ENCODE peak calls at places on chromosome 11, in eight cellular contexts. One of them, this sample, is unnamed.

GRCh38 chr11:91904792-91905785 is 319.5 kb upstream of the FAT3 start:
- DNase-seq in HCT116: no peak
- DNase-seq in tibial artery: no peak
- DNase-seq in HFF-Myc: no peak
- DNase-seq in AG09309: no peak
- DNase-seq in heart right ventricle: no peak
- DNase-seq in fibroblast of pulmonary artery: no peak
- DNase-seq in cardiac fibroblast: no peak
- DNase-seq in this sample: no peak

GRCh38 chr11:44899959-44900358 is 50.7 kb downstream of the TP53I11 start:
- DNase-seq in HCT116: peak; percentile 48
- DNase-seq in tibial artery: no peak
- DNase-seq in HFF-Myc: peak; percentile 33
- DNase-seq in AG09309: peak; percentile 13
- DNase-seq in heart right ventricle: no peak
- DNase-seq in fibroblast of pulmonary artery: peak; percentile 69
- DNase-seq in cardiac fibroblast: peak; percentile 75
- DNase-seq in this sample: peak; percentile 64

GRCh38 chr11:66858939-66859685 is 2.2 kb downstream of the LRFN4 start:
- DNase-seq in HCT116: no peak
- DNase-seq in tibial artery: no peak
- DNase-seq in HFF-Myc: no peak
- DNase-seq in AG09309: no peak
- DNase-seq in heart right ventricle: no peak
- DNase-seq in fibroblast of pulmonary artery: no peak
- DNase-seq in cardiac fibroblast: no peak
- DNase-seq in this sample: no peak

GRCh38 chr11:65116370-65117205 is 913 bp downstream of the ZNHIT2 start:
- DNase-seq in HCT116: no peak
- DNase-seq in tibial artery: no peak
- DNase-seq in HFF-Myc: no peak
- DNase-seq in AG09309: no peak
- DNase-seq in heart right ventricle: no peak
- DNase-seq in fibroblast of pulmonary artery: peak; percentile 45
- DNase-seq in cardiac fibroblast: peak; percentile 54
- DNase-seq in this sample: peak; percentile 66

GRCh38 chr11:43574949-43575915 is 105.3 kb upstream of the HSD17B12 start:
- DNase-seq in HCT116: no peak
- DNase-seq in tibial artery: no peak
- DNase-seq in HFF-Myc: no peak
- DNase-seq in AG09309: no peak
- DNase-seq in heart right ventricle: no peak
- DNase-seq in fibroblast of pulmonary artery: peak; percentile 68
- DNase-seq in cardiac fibroblast: peak; percentile 62
- DNase-seq in this sample: peak; percentile 51

GRCh38 chr11:128187829-128188228 is 399.5 kb downstream of the ETS1 start:
- DNase-seq in HCT116: no peak
- DNase-seq in tibial artery: no peak
- DNase-seq in HFF-Myc: peak; percentile 87
- DNase-seq in AG09309: no peak
- DNase-seq in heart right ventricle: no peak
- DNase-seq in fibroblast of pulmonary artery: no peak
- DNase-seq in cardiac fibroblast: peak; percentile 18
- DNase-seq in this sample: peak; percentile 90

GRCh38 chr11:129723964-129724291 is 91.7 kb upstream of the TMEM45B start:
- DNase-seq in HCT116: no peak
- DNase-seq in tibial artery: no peak
- DNase-seq in HFF-Myc: no peak
- DNase-seq in AG09309: no peak
- DNase-seq in heart right ventricle: no peak
- DNase-seq in fibroblast of pulmonary artery: no peak
- DNase-seq in cardiac fibroblast: no peak
- DNase-seq in this sample: no peak

GRCh38 chr11:57480409-57481137 is 20.2 kb downstream of the RTN4RL2 start:
- DNase-seq in HCT116: no peak
- DNase-seq in tibial artery: peak; percentile 68
- DNase-seq in HFF-Myc: no peak
- DNase-seq in AG09309: no peak
- DNase-seq in heart right ventricle: peak; percentile 67
- DNase-seq in fibroblast of pulmonary artery: peak; percentile 62
- DNase-seq in cardiac fibroblast: peak; percentile 65
- DNase-seq in this sample: no peak

DNA sequence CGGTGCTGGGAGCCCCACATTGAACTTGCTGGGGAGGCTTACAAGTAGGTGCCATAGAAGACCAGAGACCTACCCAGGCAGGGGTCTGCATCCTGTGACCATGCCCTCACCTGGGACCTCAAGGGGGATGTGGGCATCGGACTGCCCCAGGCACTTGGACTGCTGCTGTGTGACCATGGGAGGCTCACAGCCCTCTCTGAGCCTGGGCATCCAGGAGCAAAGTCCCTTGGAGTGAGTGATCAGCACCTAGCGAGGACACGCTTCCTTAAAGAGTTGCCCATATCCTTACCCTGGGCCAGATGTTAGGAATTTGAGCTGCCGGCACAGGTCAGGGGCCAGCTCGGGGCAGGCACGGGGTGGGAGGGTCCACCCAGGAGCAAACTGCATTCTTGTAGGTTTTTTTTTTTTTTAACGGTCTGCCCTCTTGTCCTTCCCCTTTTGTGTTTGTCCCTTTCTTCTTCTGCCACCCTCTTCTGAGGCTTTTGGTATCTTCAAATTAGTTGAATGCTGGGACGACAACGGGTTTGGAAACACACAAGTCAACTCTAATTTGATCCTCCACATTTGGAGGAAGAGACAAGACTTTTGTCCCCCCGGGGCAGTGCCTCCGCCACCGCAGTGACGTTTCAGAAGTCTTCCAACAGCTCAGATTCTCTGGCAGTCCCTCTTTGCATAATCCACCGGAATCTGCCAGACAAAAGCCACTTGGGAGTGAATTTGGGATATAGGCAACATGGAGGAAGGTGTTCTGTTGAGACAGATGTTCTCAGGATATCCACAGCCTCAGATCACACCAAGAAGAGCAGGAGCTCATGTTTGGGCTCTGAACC is 46.1 kb upstream of the LINC01488 start:
- DNase-seq in HCT116: no peak
- DNase-seq in tibial artery: no peak
- DNase-seq in HFF-Myc: no peak
- DNase-seq in AG09309: no peak
- DNase-seq in heart right ventricle: no peak
- DNase-seq in fibroblast of pulmonary artery: no peak
- DNase-seq in cardiac fibroblast: no peak
- DNase-seq in this sample: no peak
- H3K4me3 ChIP-seq in HCT116: no peak overlapping the region
- H3K4me3 ChIP-seq in tibial artery: no peak overlapping the region
- H3K4me3 ChIP-seq in HFF-Myc: no peak overlapping the region
- H3K4me3 ChIP-seq in AG09309: no peak overlapping the region
- H3K4me3 ChIP-seq in heart right ventricle: no peak overlapping the region
- H3K4me3 ChIP-seq in fibroblast of pulmonary artery: no peak overlapping the region
- H3K4me3 ChIP-seq in cardiac fibroblast: no peak overlapping the region
- H3K4me3 ChIP-seq in this sample: no peak overlapping the region

GRCh38 chr11:59182457-59183151 is 10.7 kb downstream of the DTX4 start:
- DNase-seq in HCT116: no peak
- DNase-seq in tibial artery: no peak
- DNase-seq in HFF-Myc: no peak
- DNase-seq in AG09309: no peak
- DNase-seq in heart right ventricle: no peak
- DNase-seq in fibroblast of pulmonary artery: no peak
- DNase-seq in cardiac fibroblast: no peak
- DNase-seq in this sample: no peak
- TF ChIP-seq CTCF in HCT116: peak; percentile 78
- TF ChIP-seq CTCF in tibial artery: no peak
- TF ChIP-seq CTCF in HFF-Myc: no peak
- TF ChIP-seq CTCF in AG09309: peak; percentile 13
- TF ChIP-seq CTCF in heart right ventricle: no peak
- TF ChIP-seq CTCF in fibroblast of pulmonary artery: peak; percentile 12
- TF ChIP-seq CTCF in cardiac fibroblast: peak; percentile 13
- TF ChIP-seq CTCF in this sample: no peak

GRCh38 chr11:118657709-118658108 is 21.7 kb downstream of the TREH start:
- DNase-seq in HCT116: no peak
- DNase-seq in tibial artery: no peak
- DNase-seq in HFF-Myc: no peak
- DNase-seq in AG09309: no peak
- DNase-seq in heart right ventricle: no peak
- DNase-seq in fibroblast of pulmonary artery: no peak
- DNase-seq in cardiac fibroblast: no peak
- DNase-seq in this sample: no peak

GRCh38 chr11:118658372-118659313 is 20.8 kb downstream of the TREH start:
- DNase-seq in HCT116: no peak
- DNase-seq in tibial artery: no peak
- DNase-seq in HFF-Myc: no peak
- DNase-seq in AG09309: no peak
- DNase-seq in heart right ventricle: no peak
- DNase-seq in fibroblast of pulmonary artery: no peak
- DNase-seq in cardiac fibroblast: no peak
- DNase-seq in this sample: no peak

GRCh38 chr11:118657238-118657637 is 22.2 kb downstream of the TREH start:
- DNase-seq in HCT116: no peak
- DNase-seq in tibial artery: no peak
- DNase-seq in HFF-Myc: no peak
- DNase-seq in AG09309: no peak
- DNase-seq in heart right ventricle: no peak
- DNase-seq in fibroblast of pulmonary artery: no peak
- DNase-seq in cardiac fibroblast: no peak
- DNase-seq in this sample: no peak

GRCh38 chr11:118655486-118656190 is 23.8 kb downstream of the TREH start:
- DNase-seq in HCT116: no peak
- DNase-seq in tibial artery: no peak
- DNase-seq in HFF-Myc: no peak
- DNase-seq in AG09309: no peak
- DNase-seq in heart right ventricle: no peak
- DNase-seq in fibroblast of pulmonary artery: no peak
- DNase-seq in cardiac fibroblast: no peak
- DNase-seq in this sample: no peak

GRCh38 chr11:118656563-118657165 is 22.8 kb downstream of the TREH start:
- DNase-seq in HCT116: no peak
- DNase-seq in tibial artery: no peak
- DNase-seq in HFF-Myc: no peak
- DNase-seq in AG09309: no peak
- DNase-seq in heart right ventricle: no peak
- DNase-seq in fibroblast of pulmonary artery: no peak
- DNase-seq in cardiac fibroblast: no peak
- DNase-seq in this sample: no peak
- H3K4me3 ChIP-seq in HCT116: no peak overlapping the region
- H3K4me3 ChIP-seq in tibial artery: no peak overlapping the region
- H3K4me3 ChIP-seq in HFF-Myc: no peak overlapping the region
- H3K4me3 ChIP-seq in AG09309: no peak overlapping the region
- H3K4me3 ChIP-seq in heart right ventricle: no peak overlapping the region
- H3K4me3 ChIP-seq in fibroblast of pulmonary artery: no peak overlapping the region
- H3K4me3 ChIP-seq in cardiac fibroblast: no peak overlapping the region
- H3K4me3 ChIP-seq in this sample: no peak overlapping the region

GRCh38 chr11:124898711-124899110 is 1.0 kb upstream of the ROBO4 start:
- DNase-seq in HCT116: no peak
- DNase-seq in tibial artery: no peak
- DNase-seq in HFF-Myc: peak; percentile 61
- DNase-seq in AG09309: no peak
- DNase-seq in heart right ventricle: peak; percentile 73
- DNase-seq in fibroblast of pulmonary artery: peak; percentile 94
- DNase-seq in cardiac fibroblast: peak; percentile 96
- DNase-seq in this sample: peak; percentile 74

GRCh38 chr11:124896821-124897391 is 759 bp downstream of the ROBO4 start:
- DNase-seq in HCT116: no peak
- DNase-seq in tibial artery: no peak
- DNase-seq in HFF-Myc: no peak
- DNase-seq in AG09309: no peak
- DNase-seq in heart right ventricle: no peak
- DNase-seq in fibroblast of pulmonary artery: no peak
- DNase-seq in cardiac fibroblast: peak; percentile 54
- DNase-seq in this sample: no peak

GRCh38 chr11:124896071-124896750 is 1.5 kb downstream of the ROBO4 start:
- DNase-seq in HCT116: no peak
- DNase-seq in tibial artery: no peak
- DNase-seq in HFF-Myc: no peak
- DNase-seq in AG09309: no peak
- DNase-seq in heart right ventricle: no peak
- DNase-seq in fibroblast of pulmonary artery: no peak
- DNase-seq in cardiac fibroblast: no peak
- DNase-seq in this sample: no peak

GRCh38 chr11:124899376-124900145 is 1.9 kb upstream of the ROBO4 start:
- DNase-seq in HCT116: no peak
- DNase-seq in tibial artery: no peak
- DNase-seq in HFF-Myc: no peak
- DNase-seq in AG09309: no peak
- DNase-seq in heart right ventricle: no peak
- DNase-seq in fibroblast of pulmonary artery: peak; percentile 18
- DNase-seq in cardiac fibroblast: no peak
- DNase-seq in this sample: no peak

GRCh38 chr11:124897681-124898680 is at the start of gene ROBO4:
- DNase-seq in HCT116: peak; percentile 22
- DNase-seq in tibial artery: peak; percentile 58
- DNase-seq in HFF-Myc: peak; percentile 82
- DNase-seq in AG09309: peak; percentile 72
- DNase-seq in heart right ventricle: peak; percentile 83
- DNase-seq in fibroblast of pulmonary artery: peak; percentile 94
- DNase-seq in cardiac fibroblast: peak; percentile 89
- DNase-seq in this sample: peak; percentile 91
- TF ChIP-seq CTCF in HCT116: peak; percentile 7
- TF ChIP-seq CTCF in tibial artery: no peak
- TF ChIP-seq CTCF in HFF-Myc: peak; percentile 47
- TF ChIP-seq CTCF in AG09309: peak; percentile 33
- TF ChIP-seq CTCF in heart right ventricle: no peak
- TF ChIP-seq CTCF in fibroblast of pulmonary artery: peak; percentile 24
- TF ChIP-seq CTCF in cardiac fibroblast: peak; percentile 33
- TF ChIP-seq CTCF in this sample: peak; percentile 21

GRCh38 chr11:60844045-60844869 is 2.3 kb downstream of the CCDC86 start:
- DNase-seq in HCT116: no peak
- DNase-seq in tibial artery: no peak
- DNase-seq in HFF-Myc: no peak
- DNase-seq in AG09309: no peak
- DNase-seq in heart right ventricle: no peak
- DNase-seq in fibroblast of pulmonary artery: no peak
- DNase-seq in cardiac fibroblast: no peak
- DNase-seq in this sample: peak; percentile 8
- H3K4me3 ChIP-seq in HCT116: peak overlapping the region; percentile 92
- H3K4me3 ChIP-seq in tibial artery: no peak overlapping the region
- H3K4me3 ChIP-seq in HFF-Myc: peak overlapping the region; percentile 100
- H3K4me3 ChIP-seq in AG09309: peak overlapping the region; percentile 99
- H3K4me3 ChIP-seq in heart right ventricle: no peak overlapping the region
- H3K4me3 ChIP-seq in fibroblast of pulmonary artery: peak overlapping the region; percentile 95
- H3K4me3 ChIP-seq in cardiac fibroblast: peak overlapping the region; percentile 99
- H3K4me3 ChIP-seq in this sample: peak overlapping the region; percentile 94